ENCODE peak calls at places on chromosomes 6 and 20, in nine cellular contexts. W is stimulated activated CD8-positive, alpha-beta memory T cell treated with anti-CD3 and anti-CD28 coated beads, Interleukin-7, amount 100 ng/mL, for 4 hours; T is endothelial cell of umbilical vein; F is GM23248; C is Right ventricle myocardium inferior; A is stimulated activated CD4-positive, alpha-beta T cell treated with anti-CD3 and anti-CD28 coated beads, Interleukin-1b, Interleukin-23, amount 100 ng/mL, for 48 hours; J is Right ventricle myocardium superior; X is neural crest cell; P is mammary epithelial cell. R is an unnamed sample.
A peak's percentile ranks its signal among the peaks of the same experiment; 100 is the strongest.

GRCh38 chr6:65760285-65760684 is 53.3 kb upstream of the EYS start:
- DNase-seq in W (no peak), T (no peak), F (peak; percentile 0), C (no peak), A (no peak), J (no peak), X (no peak), P (no peak), R (no peak)

GRCh38 chr20:33909331-33909921 is 84.3 kb upstream of the RALY start:
- DNase-seq in W (no peak), T (peak; percentile 74), F (peak; percentile 78), C (no peak), A (no peak), J (no peak), X (no peak), P (peak; percentile 56), R (no peak)

GRCh38 chr6:5422321-5422915 is 161.1 kb downstream of the FARS2 start:
- DNase-seq in W (no peak), T (peak; percentile 40), F (peak; percentile 70), C (no peak), A (peak; percentile 8), J (no peak), X (no peak), P (peak; percentile 14), R (no peak)

GRCh38 chr6:137051790-137052472 is 7.2 kb upstream of the IL20RA start:
- DNase-seq in W (no peak), T (no peak), F (no peak), C (no peak), A (no peak), J (no peak), X (no peak), P (no peak), R (no peak)

GRCh38 chr6:86937219-86938079 is at the start of gene HTR1E:
- DNase-seq in W (no peak), T (peak; percentile 36), F (peak; percentile 48), C (peak; percentile 58), A (peak; percentile 4), J (no peak), X (peak; percentile 64), P (peak; percentile 23), R (peak; percentile 22)

GRCh38 chr20:47051936-47052566 is 157.4 kb downstream of the EYA2 start:
- DNase-seq in W (no peak), T (no peak), F (no peak), C (no peak), A (no peak), J (no peak), X (no peak), P (no peak), R (no peak)

GRCh38 chr6:112936079-112936472 is 588.9 kb downstream of the RFPL4B start:
- DNase-seq in W (no peak), T (no peak), F (no peak), C (no peak), A (no peak), J (no peak), X (no peak), P (no peak), R (no peak)

GRCh38 chr6:149846321-149846720 is 17.8 kb downstream of the LRP11 start:
- DNase-seq in W (no peak), T (no peak), F (peak; percentile 93), C (no peak), A (no peak), J (no peak), X (no peak), P (peak; percentile 74), R (peak; percentile 31)

GRCh38 chr6:55901765-55902164 is 26.4 kb upstream of the BMP5 start:
- DNase-seq in W (no peak), T (no peak), F (no peak), C (no peak), A (no peak), J (no peak), X (no peak), P (no peak), R (no peak)

GRCh38 chr6:82249381-82250253 is 2.1 kb upstream of the IBTK start:
- DNase-seq in W (no peak), T (no peak), F (no peak), C (no peak), A (no peak), J (no peak), X (no peak), P (no peak), R (no peak)

GRCh38 chr20:19964289-19965263 is 52.6 kb upstream of the NAA20 start:
- DNase-seq in W (no peak), T (peak; percentile 54), F (peak; percentile 94), C (no peak), A (no peak), J (peak; percentile 48), X (no peak), P (peak; percentile 41), R (peak; percentile 36)

GRCh38 chr6:43790031-43790430 is 20.0 kb downstream of the VEGFA start:
- DNase-seq in W (no peak), T (no peak), F (peak; percentile 53), C (peak; percentile 82), A (no peak), J (peak; percentile 82), X (no peak), P (no peak), R (peak; percentile 72)

GRCh38 chr6:57242505-57242904 is 20.4 kb upstream of the RAB23 start:
- DNase-seq in W (no peak), T (peak; percentile 75), F (peak; percentile 95), C (no peak), A (no peak), J (no peak), X (no peak), P (peak; percentile 46), R (no peak)

GRCh38 chr6:19465760-19466159 is 371.4 kb upstream of the ID4 start:
- DNase-seq in W (no peak), T (no peak), F (peak; percentile 71), C (no peak), A (no peak), J (no peak), X (no peak), P (no peak), R (no peak)